ENCODE peak calls at places on chromosome 19, in five cellular contexts. One of them, this sample, is unnamed.

GRCh38 chr19:4064551-4065260 is 2.0 kb downstream of the ZBTB7A start:
- DNase-seq in A549: no peak
- DNase-seq in colonic mucosa: peak; percentile 61
- DNase-seq in fibroblast of lung: peak; percentile 54
- DNase-seq in psoas muscle: peak; percentile 85
- DNase-seq in this sample: peak; percentile 76

GRCh38 chr19:37933965-37934364 is 27.0 kb downstream of the SIPA1L3 start:
- DNase-seq in A549: peak; percentile 67
- DNase-seq in colonic mucosa: no peak
- DNase-seq in fibroblast of lung: no peak
- DNase-seq in psoas muscle: peak; percentile 75
- DNase-seq in this sample: no peak

GRCh38 chr19:50478901-50479715 is 2.5 kb upstream of the GARIN5A start:
- DNase-seq in A549: peak; percentile 89
- DNase-seq in colonic mucosa: no peak
- DNase-seq in fibroblast of lung: peak; percentile 29
- DNase-seq in psoas muscle: peak; percentile 76
- DNase-seq in this sample: no peak

GRCh38 chr19:17334414-17335409 is at the start of gene ANO8:
- DNase-seq in A549: peak; percentile 99
- DNase-seq in colonic mucosa: peak; percentile 99
- DNase-seq in fibroblast of lung: peak; percentile 99
- DNase-seq in psoas muscle: peak; percentile 98
- DNase-seq in this sample: peak; percentile 95

GRCh38 chr19:5539431-5539833 is 28.3 kb downstream of the TINCR start:
- DNase-seq in A549: no peak
- DNase-seq in colonic mucosa: no peak
- DNase-seq in fibroblast of lung: no peak
- DNase-seq in psoas muscle: no peak
- DNase-seq in this sample: no peak

GRCh38 chr19:55373993-55374757 is 2.5 kb upstream of the TMEM190 start:
- DNase-seq in A549: peak; percentile 88
- DNase-seq in colonic mucosa: no peak
- DNase-seq in fibroblast of lung: peak; percentile 52
- DNase-seq in psoas muscle: no peak
- DNase-seq in this sample: no peak

GRCh38 chr19:54668353-54668752 is 5.6 kb downstream of the LILRB4 start:
- DNase-seq in A549: no peak
- DNase-seq in colonic mucosa: no peak
- DNase-seq in fibroblast of lung: no peak
- DNase-seq in psoas muscle: no peak
- DNase-seq in this sample: no peak

GRCh38 chr19:1825909-1826556 is 14.0 kb upstream of the ATP8B3 start:
- DNase-seq in A549: peak; percentile 62
- DNase-seq in colonic mucosa: peak; percentile 81
- DNase-seq in fibroblast of lung: peak; percentile 64
- DNase-seq in psoas muscle: peak; percentile 89
- DNase-seq in this sample: peak; percentile 75

GRCh38 chr19:52946322-52947310 is 16.1 kb downstream of the ZNF816 start:
- DNase-seq in A549: no peak
- DNase-seq in colonic mucosa: no peak
- DNase-seq in fibroblast of lung: no peak
- DNase-seq in psoas muscle: no peak
- DNase-seq in this sample: no peak

GRCh38 chr19:50796128-50796633 is 6.0 kb downstream of the ACP4 start:
- DNase-seq in A549: peak; percentile 50
- DNase-seq in colonic mucosa: no peak
- DNase-seq in fibroblast of lung: no peak
- DNase-seq in psoas muscle: no peak
- DNase-seq in this sample: no peak

GRCh38 chr19:6221878-6222746 is 57.7 kb downstream of the MLLT1 start:
- DNase-seq in A549: no peak
- DNase-seq in colonic mucosa: no peak
- DNase-seq in fibroblast of lung: no peak
- DNase-seq in psoas muscle: peak; percentile 59
- DNase-seq in this sample: no peak

GRCh38 chr19:51621178-51621577 is 9.0 kb downstream of the SIGLEC5 start:
- DNase-seq in A549: no peak
- DNase-seq in colonic mucosa: no peak
- DNase-seq in fibroblast of lung: no peak
- DNase-seq in psoas muscle: no peak
- DNase-seq in this sample: peak; percentile 49

GRCh38 chr19:57389194-57389729 is 392 bp upstream of the ZNF548 start:
- DNase-seq in A549: no peak
- DNase-seq in colonic mucosa: no peak
- DNase-seq in fibroblast of lung: no peak
- DNase-seq in psoas muscle: no peak
- DNase-seq in this sample: no peak

GRCh38 chr19:13022859-13023636 is 27.8 kb downstream of the NFIX start:
- DNase-seq in A549: no peak
- DNase-seq in colonic mucosa: peak; percentile 84
- DNase-seq in fibroblast of lung: peak; percentile 98
- DNase-seq in psoas muscle: peak; percentile 93
- DNase-seq in this sample: peak; percentile 24

GRCh38 chr19:49338691-49339363 is 3.6 kb downstream of the CD37 start:
- DNase-seq in A549: peak; percentile 54
- DNase-seq in colonic mucosa: peak; percentile 96
- DNase-seq in fibroblast of lung: peak; percentile 19
- DNase-seq in psoas muscle: peak; percentile 72
- DNase-seq in this sample: peak; percentile 64

GRCh38 chr19:46621191-46622117 is 3.4 kb downstream of the PTGIR start:
- DNase-seq in A549: no peak
- DNase-seq in colonic mucosa: no peak
- DNase-seq in fibroblast of lung: no peak
- DNase-seq in psoas muscle: peak; percentile 35
- DNase-seq in this sample: no peak

GRCh38 chr19:48975947-48976847 is 11.1 kb downstream of the FTL start:
- DNase-seq in A549: no peak
- DNase-seq in colonic mucosa: no peak
- DNase-seq in fibroblast of lung: no peak
- DNase-seq in psoas muscle: no peak
- DNase-seq in this sample: no peak

GRCh38 chr19:54151362-54152035 is 8.0 kb downstream of the LENG1 start:
- DNase-seq in A549: no peak
- DNase-seq in colonic mucosa: no peak
- DNase-seq in fibroblast of lung: no peak
- DNase-seq in psoas muscle: no peak
- DNase-seq in this sample: no peak

GRCh38 chr19:40177286-40178070 is 13.7 kb upstream of the MAP3K10 start:
- DNase-seq in A549: no peak
- DNase-seq in colonic mucosa: no peak
- DNase-seq in fibroblast of lung: no peak
- DNase-seq in psoas muscle: no peak
- DNase-seq in this sample: no peak

GRCh38 chr19:35000647-35001501 is 751 bp downstream of the GRAMD1A start:
- DNase-seq in A549: peak; percentile 79
- DNase-seq in colonic mucosa: peak; percentile 50
- DNase-seq in fibroblast of lung: peak; percentile 45
- DNase-seq in psoas muscle: peak; percentile 63
- DNase-seq in this sample: peak; percentile 73

GRCh38 chr19:19602136-19602712 is 16.3 kb downstream of the PBX4 start:
- DNase-seq in A549: no peak
- DNase-seq in colonic mucosa: peak; percentile 51
- DNase-seq in fibroblast of lung: no peak
- DNase-seq in psoas muscle: no peak
- DNase-seq in this sample: no peak

GRCh38 chr19:43739419-43739818 is 15.3 kb downstream of the SMG9 start:
- DNase-seq in A549: peak; percentile 68
- DNase-seq in colonic mucosa: peak; percentile 88
- DNase-seq in fibroblast of lung: no peak
- DNase-seq in psoas muscle: no peak
- DNase-seq in this sample: peak; percentile 78
- H3K27ac ChIP-seq in A549: peak overlapping the region; percentile 73
- H3K27ac ChIP-seq in colonic mucosa: peak overlapping the region; percentile 87
- H3K27ac ChIP-seq in fibroblast of lung: no peak overlapping the region
- H3K27ac ChIP-seq in psoas muscle: no peak overlapping the region
- H3K27ac ChIP-seq in this sample: no peak overlapping the region

GRCh38 chr19:7690779-7691258 is 10.2 kb downstream of the TRAPPC5 start:
- DNase-seq in A549: no peak
- DNase-seq in colonic mucosa: no peak
- DNase-seq in fibroblast of lung: no peak
- DNase-seq in psoas muscle: no peak
- DNase-seq in this sample: no peak

GRCh38 chr19:7694499-7694898 is 7.4 kb downstream of the FCER2 start:
- DNase-seq in A549: no peak
- DNase-seq in colonic mucosa: no peak
- DNase-seq in fibroblast of lung: no peak
- DNase-seq in psoas muscle: no peak
- DNase-seq in this sample: no peak

GRCh38 chr19:7691497-7691896 is 10.4 kb downstream of the FCER2 start:
- DNase-seq in A549: no peak
- DNase-seq in colonic mucosa: no peak
- DNase-seq in fibroblast of lung: no peak
- DNase-seq in psoas muscle: no peak
- DNase-seq in this sample: no peak

GRCh38 chr19:7689165-7689564 is 8.5 kb downstream of the TRAPPC5 start:
- DNase-seq in A549: no peak
- DNase-seq in colonic mucosa: no peak
- DNase-seq in fibroblast of lung: no peak
- DNase-seq in psoas muscle: no peak
- DNase-seq in this sample: no peak

DNA sequence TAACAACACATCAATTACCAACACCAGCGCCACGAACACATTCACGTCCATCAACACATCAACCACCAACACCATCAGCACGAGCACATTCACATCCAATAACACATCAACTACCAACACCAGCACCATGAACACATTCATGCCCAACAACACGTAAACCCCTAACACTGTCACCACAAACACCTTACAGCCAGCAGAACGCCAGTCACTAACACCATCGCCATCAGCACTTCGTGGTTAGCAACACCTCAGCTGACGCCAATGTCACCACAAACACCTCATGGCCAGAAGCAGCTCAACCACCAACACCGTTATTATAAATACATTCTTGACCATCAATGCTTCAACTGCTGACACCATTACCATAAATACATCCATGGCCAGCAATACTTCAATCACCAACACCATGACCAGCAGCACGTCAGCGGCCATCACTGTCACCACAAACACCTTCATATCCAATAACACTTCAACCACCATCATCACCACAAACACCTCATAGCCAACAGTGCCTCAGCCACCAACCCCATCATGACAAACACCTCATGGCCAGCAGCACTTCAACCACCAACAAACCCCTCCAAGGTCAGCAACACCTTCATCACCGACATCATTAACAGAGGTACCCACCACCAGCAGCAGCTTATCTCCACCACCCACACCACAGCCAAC is 9.4 kb downstream of the FCER2 start:
- DNase-seq in A549: no peak
- DNase-seq in colonic mucosa: no peak
- DNase-seq in fibroblast of lung: no peak
- DNase-seq in psoas muscle: no peak
- DNase-seq in this sample: no peak
- H3K27ac ChIP-seq in A549: no peak overlapping the region
- H3K27ac ChIP-seq in colonic mucosa: no peak overlapping the region
- H3K27ac ChIP-seq in fibroblast of lung: no peak overlapping the region
- H3K27ac ChIP-seq in psoas muscle: no peak overlapping the region
- H3K27ac ChIP-seq in this sample: no peak overlapping the region

DNA sequence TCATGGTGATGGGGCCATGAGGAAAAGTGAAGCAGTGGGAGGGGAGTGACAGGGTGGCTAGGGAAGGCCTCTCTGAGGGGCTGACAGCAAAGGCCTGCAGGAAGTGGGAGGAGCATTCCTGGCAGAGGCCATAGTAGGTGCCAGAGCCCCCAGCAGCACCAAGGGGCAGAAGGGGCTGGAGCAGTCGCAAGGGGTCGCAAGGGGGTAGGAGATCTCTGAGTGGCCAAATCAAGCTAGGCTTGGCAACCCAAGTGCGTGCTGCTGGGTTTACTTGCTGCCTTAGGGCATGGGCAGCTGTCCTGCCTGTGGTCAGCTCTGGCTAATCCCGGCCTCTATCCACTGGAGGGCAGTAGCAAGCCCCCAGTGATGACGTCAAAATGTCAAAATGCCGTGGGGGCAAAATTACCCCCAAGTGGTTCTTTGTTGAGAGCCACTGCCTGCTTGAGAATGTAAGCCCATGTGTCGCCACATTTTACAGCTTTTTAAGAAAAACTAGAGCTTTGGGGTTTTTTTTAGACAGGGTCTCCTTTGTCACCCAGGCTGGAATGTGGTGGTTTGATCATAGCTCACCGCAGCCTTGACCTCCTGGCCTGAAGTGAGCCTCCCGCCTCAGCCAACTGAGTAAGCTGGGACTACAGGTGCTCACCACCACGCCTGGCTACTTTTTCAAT is 11.8 kb downstream of the CCDC97 start:
- DNase-seq in A549: peak; percentile 76
- DNase-seq in colonic mucosa: no peak
- DNase-seq in fibroblast of lung: peak; percentile 73
- DNase-seq in psoas muscle: peak; percentile 73
- DNase-seq in this sample: peak; percentile 59
- H3K27ac ChIP-seq in A549: peak overlapping the region; percentile 91
- H3K27ac ChIP-seq in colonic mucosa: peak overlapping the region; percentile 71
- H3K27ac ChIP-seq in fibroblast of lung: peak overlapping the region; percentile 97
- H3K27ac ChIP-seq in psoas muscle: peak overlapping the region; percentile 72
- H3K27ac ChIP-seq in this sample: peak overlapping the region; percentile 77

GRCh38 chr19:45139286-45140143 is 21.3 kb downstream of the NKPD1 start:
- DNase-seq in A549: no peak
- DNase-seq in colonic mucosa: no peak
- DNase-seq in fibroblast of lung: no peak
- DNase-seq in psoas muscle: no peak
- DNase-seq in this sample: no peak
- H3K27ac ChIP-seq in A549: peak overlapping the region; percentile 53
- H3K27ac ChIP-seq in colonic mucosa: no peak overlapping the region
- H3K27ac ChIP-seq in fibroblast of lung: no peak overlapping the region
- H3K27ac ChIP-seq in psoas muscle: no peak overlapping the region
- H3K27ac ChIP-seq in this sample: no peak overlapping the region